ENCODE peak calls at places on chromosomes 5 and 9, in eight cellular contexts. C is dorsolateral prefrontal cortex, Z is GM12865, M is psoas muscle, K is PC-3, U is mucosa of descending colon, F is right lobe of liver, I is AG04450. N is an unnamed sample.

GRCh38 chr5:66558562-66558961 is 37.6 kb upstream of the MAST4 start:
- DNase-seq in I (no peak), Z (peak), M (no peak), U (no peak), F (no peak), K (no peak), C (no peak), N (no peak)

GRCh38 chr5:80128129-80128528 is 93.0 kb downstream of the THBS4 start:
- DNase-seq in F (no peak), I (no peak), K (peak), U (no peak), M (no peak), C (no peak), Z (no peak), N (no peak)

GRCh38 chr5:37015795-37016666 is 139.5 kb downstream of the NIPBL start:
- DNase-seq in K (peak), C (no peak), M (no peak), U (no peak), F (no peak), I (no peak), Z (no peak), N (no peak)

GRCh38 chr5:16934669-16935068 is 1.4 kb downstream of the MYO10 start:
- DNase-seq in F (no peak), C (no peak), I (no peak), U (no peak), M (no peak), K (peak), Z (no peak), N (no peak)

GRCh38 chr5:55064523-55064922 is 37.9 kb upstream of the GZMA start:
- DNase-seq in M (no peak), U (no peak), F (no peak), Z (no peak), I (no peak), K (no peak), C (no peak), N (no peak)

GRCh38 chr9:135288941-135289534 is 190.5 kb upstream of the PPP1R26 start:
- DNase-seq in F (no peak), M (no peak), U (no peak), K (no peak), C (no peak), I (no peak), Z (no peak), N (no peak)

GRCh38 chr5:88760512-88760911 is 122.5 kb downstream of the MEF2C start:
- DNase-seq in F (no peak), C (no peak), U (no peak), M (no peak), K (no peak), I (no peak), Z (no peak), N (no peak)

GRCh38 chr9:111034573-111035539 is 3.4 kb downstream of the LPAR1 start:
- DNase-seq in U (no peak), Z (no peak), C (no peak), K (peak), I (no peak), M (no peak), F (no peak), N (no peak)

GRCh38 chr5:14110196-14110595 is 32.9 kb upstream of the TRIO start:
- DNase-seq in U (no peak), Z (no peak), I (no peak), F (no peak), C (no peak), K (no peak), M (no peak), N (no peak)

GRCh38 chr9:102253099-102253498 is 514.7 kb upstream of the GRIN3A start:
- DNase-seq in C (no peak), U (no peak), I (no peak), K (no peak), F (no peak), Z (no peak), M (no peak), N (no peak)
- TF ChIP-seq CTCF in C (no peak), U (no peak), I (no peak), K (no peak), F (no peak), Z (no peak), M (no peak), N (no peak)

DNA sequence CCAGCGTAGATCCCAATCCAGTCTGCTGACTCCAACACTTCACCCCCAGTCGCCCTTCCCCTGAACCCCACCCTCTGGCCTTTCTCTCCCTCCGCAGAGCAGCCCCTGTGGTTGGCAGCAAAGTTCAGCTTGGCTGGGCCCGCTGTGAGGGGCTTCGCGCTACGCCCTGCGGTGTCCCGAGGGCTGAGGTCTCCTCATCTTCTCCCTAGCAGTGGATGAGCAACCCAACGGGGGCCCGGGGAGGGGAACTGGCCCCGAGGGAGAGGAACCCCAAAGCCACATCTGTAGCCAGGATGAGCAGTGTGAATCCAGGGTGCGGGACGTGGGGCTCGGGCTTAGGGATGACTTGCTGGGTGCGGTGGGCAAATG is 579 bp downstream of the EGFL7 start:
- DNase-seq in U (no peak), I (no peak), M (no peak), F (peak), Z (no peak), C (no peak), K (no peak), N (no peak)
- H3K4me3 ChIP-seq in U (no peak), I (no peak), M (peak), F (peak), Z (no peak), C (peak), K (no peak), N (no peak)

DNA sequence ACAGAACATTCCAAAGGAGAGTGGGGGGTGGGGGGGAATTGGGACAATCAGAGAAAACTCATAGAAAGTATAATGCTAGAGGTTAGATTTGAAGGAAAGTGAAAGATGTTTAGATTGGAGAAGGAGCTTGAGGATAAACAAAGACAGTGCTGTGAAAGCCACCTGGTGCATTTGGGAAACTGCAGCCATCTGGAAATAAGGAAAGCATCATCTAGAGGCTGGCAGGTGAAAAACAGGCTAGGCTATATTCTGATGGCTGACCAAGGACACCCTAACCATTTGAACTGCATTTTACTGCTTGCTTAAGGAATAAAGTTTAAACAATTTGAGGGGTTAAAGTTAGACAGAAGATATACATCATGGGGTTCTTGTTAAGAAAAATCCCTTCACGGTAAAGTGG is 296.4 kb downstream of the CETN3 start:
- DNase-seq in M (no peak), I (no peak), Z (no peak), K (peak), U (no peak), F (no peak), C (no peak), N (no peak)
- TF ChIP-seq CTCF in M (no peak), I (no peak), Z (no peak), K (peak), U (no peak), F (no peak), C (no peak), N (no peak)

GRCh38 chr9:36470891-36471290 is 70.8 kb upstream of the RNF38 start:
- DNase-seq in K (no peak), F (no peak), C (no peak), I (peak), M (peak), Z (peak), U (peak), N (no peak)

DNA sequence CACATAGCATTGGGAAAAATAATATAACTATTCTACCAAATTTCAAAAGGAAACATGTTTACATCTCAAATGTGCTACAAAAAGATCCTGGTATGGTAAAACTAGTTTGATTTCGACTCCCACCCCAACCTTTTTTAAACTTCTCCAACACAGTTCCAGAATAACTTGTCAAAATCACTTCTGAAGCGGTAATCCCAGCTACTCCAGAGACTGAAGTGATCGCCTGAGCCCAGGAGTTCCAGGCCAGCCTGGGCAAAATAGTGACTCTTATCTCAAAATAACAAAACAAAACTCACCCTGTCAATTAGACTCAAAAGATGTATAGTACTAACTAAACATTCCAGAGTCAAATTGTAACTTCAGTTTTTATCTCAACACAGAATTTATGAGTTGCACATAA is 71.3 kb upstream of the RNF38 start:
- DNase-seq in K (no peak), C (no peak), M (no peak), U (no peak), F (no peak), I (no peak), Z (no peak), N (no peak)
- H3K4me3 ChIP-seq in K (no peak), C (no peak), M (peak), U (no peak), F (no peak), I (peak), Z (peak), N (no peak)

GRCh38 chr5:5738797-5739489 is 316.5 kb downstream of the ICE1 start:
- DNase-seq in M (no peak), C (no peak), Z (peak), F (no peak), I (no peak), U (no peak), K (no peak), N (no peak)

GRCh38 chr5:5739490-5739945 is 317.0 kb downstream of the ICE1 start:
- DNase-seq in U (no peak), M (no peak), K (no peak), C (no peak), F (no peak), Z (no peak), I (no peak), N (no peak)

GRCh38 chr5:5736007-5736406 is 313.5 kb downstream of the ICE1 start:
- DNase-seq in F (no peak), C (no peak), Z (no peak), I (no peak), U (no peak), K (no peak), M (no peak), N (no peak)

DNA sequence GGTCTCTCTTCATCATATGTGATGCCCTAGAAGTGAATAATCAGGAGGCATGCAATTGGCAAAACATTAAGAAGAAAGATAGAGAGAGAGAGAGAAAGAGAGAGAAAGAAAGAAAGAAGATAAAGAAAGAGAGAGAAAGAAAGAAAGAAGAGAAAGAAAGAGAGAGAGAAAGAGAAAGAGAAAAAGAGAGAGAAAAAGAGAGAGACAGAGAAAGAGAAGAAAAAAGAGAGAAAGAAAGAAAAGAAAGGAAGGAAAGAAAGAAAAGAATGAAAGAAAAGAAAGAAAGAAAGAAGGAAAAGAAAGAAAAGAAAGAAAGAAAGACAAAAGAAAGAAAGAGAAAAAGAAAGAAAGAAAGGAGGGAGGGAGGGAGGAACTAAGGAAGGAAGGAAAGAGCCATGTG is 318.9 kb downstream of the ICE1 start:
- DNase-seq in U (no peak), I (no peak), M (no peak), F (no peak), K (no peak), C (no peak), Z (no peak), N (no peak)
- TF ChIP-seq CTCF in U (no peak), I (no peak), M (no peak), F (no peak), K (no peak), C (no peak), Z (no peak), N (no peak)

DNA sequence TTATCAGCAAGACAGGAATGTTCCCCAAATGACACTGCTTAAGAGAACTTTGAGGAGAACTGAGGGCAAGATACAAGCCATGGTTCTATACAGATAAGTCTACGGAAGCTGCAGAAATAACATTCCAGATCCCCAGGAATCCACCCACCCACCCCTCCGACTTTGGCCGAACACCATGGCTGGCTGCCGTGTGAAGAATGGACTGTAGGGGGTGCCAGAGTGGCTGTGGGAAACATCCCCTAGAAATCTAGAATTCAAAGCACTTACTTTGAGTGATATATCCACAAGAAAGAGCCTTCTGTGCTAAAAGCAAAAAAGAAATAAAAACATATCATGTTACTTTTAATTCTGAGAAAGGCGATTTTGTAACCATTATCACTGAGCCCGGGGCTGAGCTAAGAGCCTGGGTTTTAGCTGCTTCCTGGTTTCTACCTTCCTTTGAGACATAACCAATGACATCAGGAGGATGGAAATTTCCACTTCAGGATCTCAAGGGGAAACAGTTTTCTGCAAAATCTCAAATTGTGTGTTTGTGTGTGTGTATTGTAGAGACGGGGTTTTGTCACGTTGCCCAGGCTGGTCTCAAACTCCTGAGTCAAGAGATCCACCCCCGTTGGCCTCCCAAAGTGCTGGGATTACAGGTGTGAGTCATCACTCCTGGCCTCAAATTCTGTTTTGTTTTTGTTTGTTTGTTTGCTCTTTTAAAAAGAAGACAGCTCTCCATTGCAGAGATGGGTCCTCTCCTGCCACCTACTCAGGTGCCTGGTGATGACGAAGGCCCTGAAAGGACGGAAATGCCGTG is 36.4 kb downstream of the GGTA1 start:
- DNase-seq in M (peak), I (no peak), C (no peak), K (peak), U (no peak), Z (peak), F (peak), N (no peak)
- H3K4me3 ChIP-seq in M (no peak), I (no peak), C (no peak), K (no peak), U (no peak), Z (no peak), F (no peak), N (no peak)

GRCh38 chr9:113962391-113962790 is 86.3 kb downstream of the ZNF618 start:
- DNase-seq in F (peak), U (no peak), Z (no peak), M (no peak), K (no peak), I (no peak), C (no peak), N (no peak)

GRCh38 chr9:113963914-113964739 is 88.0 kb downstream of the ZNF618 start:
- DNase-seq in I (no peak), K (no peak), Z (no peak), C (no peak), F (no peak), U (no peak), M (no peak), N (no peak)

GRCh38 chr9:113964740-113965095 is 88.6 kb downstream of the ZNF618 start:
- DNase-seq in U (no peak), C (no peak), F (no peak), K (no peak), M (no peak), Z (no peak), I (no peak), N (no peak)

GRCh38 chr9:113960748-113961147 is 84.6 kb downstream of the ZNF618 start:
- DNase-seq in I (no peak), C (no peak), F (peak), Z (no peak), M (no peak), U (no peak), K (no peak), N (no peak)

DNA sequence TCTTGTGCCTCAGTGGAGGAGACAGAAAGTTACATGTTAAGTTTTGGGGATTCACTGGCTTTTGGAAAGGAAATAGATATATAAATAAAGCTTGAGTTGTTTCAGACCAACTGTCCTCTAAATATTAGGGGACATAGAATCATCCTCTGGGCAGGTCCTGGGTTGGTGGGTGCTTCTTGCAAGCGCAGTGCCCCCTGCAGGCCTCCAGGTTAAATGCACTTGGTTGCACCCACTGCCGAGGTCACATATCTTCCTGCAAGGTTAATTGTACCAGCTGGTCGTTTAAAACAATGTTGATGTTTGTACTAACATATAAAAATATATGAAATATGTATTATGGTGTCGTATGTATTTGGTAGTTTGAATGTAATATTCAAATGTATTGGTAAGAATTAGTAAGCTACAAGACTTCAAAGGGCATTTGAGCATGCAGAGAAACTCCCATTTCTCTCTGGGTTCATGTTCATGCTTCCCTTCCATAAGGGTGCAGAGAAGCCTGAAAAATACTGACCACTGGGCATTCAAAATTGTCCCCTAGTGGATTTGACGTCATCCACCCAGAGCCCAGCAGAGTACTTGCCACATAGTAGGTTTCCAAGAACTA is 87.0 kb downstream of the ZNF618 start:
- DNase-seq in K (peak), Z (peak), I (no peak), F (no peak), C (peak), U (no peak), M (peak), N (no peak)
- TF ChIP-seq CTCF in K (peak), Z (peak), I (peak), F (peak), C (peak), U (peak), M (peak), N (peak)

DNA sequence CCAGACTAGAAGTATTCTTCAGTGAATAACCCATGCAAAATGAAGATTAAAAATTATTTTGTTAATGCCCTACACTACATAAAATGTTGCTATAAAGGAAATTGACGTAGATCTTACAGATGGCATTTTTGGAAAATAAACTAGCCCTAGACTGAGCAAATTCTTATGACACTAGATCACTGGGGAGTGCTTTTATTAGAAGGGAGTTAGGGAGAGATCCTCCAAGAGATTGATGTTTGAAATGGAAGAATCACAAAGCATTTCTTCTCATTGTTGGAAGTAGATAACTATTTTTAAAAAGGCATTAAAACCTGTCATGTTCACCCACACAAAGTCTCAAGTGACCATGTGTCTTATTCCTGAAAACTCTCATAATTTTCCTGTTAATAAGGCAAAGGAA is 351.1 kb upstream of the TLE4 start:
- DNase-seq in K (no peak), U (no peak), I (no peak), Z (no peak), F (no peak), M (no peak), C (no peak), N (no peak)
- H3K4me3 ChIP-seq in K (no peak), U (no peak), I (no peak), Z (no peak), F (no peak), M (no peak), C (no peak), N (no peak)

N was measured in astrocyte of the cerebellum.